ENCODE peak calls at places on chromosomes 3 and 15, in nine cellular contexts. Y is cardiac fibroblast, C is uterus, T is BJ, E is mammary epithelial cell, M is heart right ventricle, A is PC-3, P is endothelial cell, S is epithelial cell of esophagus. B is an unnamed sample.

GRCh38 chr15:45581919-45582318 is 5.3 kb upstream of the BLOC1S6 start:
- DNase-seq in Y (no peak), C (no peak), T (no peak), E (no peak), M (no peak), A (no peak), P (no peak), S (no peak), B (no peak)

GRCh38 chr15:69505906-69506305 is 53.3 kb downstream of the RPLP1 start:
- DNase-seq in Y (no peak), C (no peak), T (no peak), E (no peak), M (no peak), A (no peak), P (no peak), S (no peak), B (no peak)

GRCh38 chr15:96354731-96355560 is 24.4 kb downstream of the NR2F2 start:
- DNase-seq in Y (peak; percentile 91), C (peak; percentile 60), T (no peak), E (peak; percentile 79), M (no peak), A (peak; percentile 69), P (no peak), S (peak; percentile 87), B (no peak)

GRCh38 chr15:84955089-84955848 is 26.4 kb upstream of the PDE8A start:
- DNase-seq in Y (peak; percentile 85), C (peak; percentile 70), T (no peak), E (peak; percentile 53), M (peak; percentile 81), A (peak; percentile 76), P (peak; percentile 70), S (peak; percentile 71), B (peak; percentile 67)

GRCh38 chr15:29863438-29863837 is 41.2 kb upstream of the TJP1 start:
- DNase-seq in Y (no peak), C (no peak), T (no peak), E (no peak), M (no peak), A (no peak), P (no peak), S (no peak), B (no peak)

GRCh38 chr15:46442196-46442595 is 807.4 kb downstream of the SQOR start:
- DNase-seq in Y (no peak), C (no peak), T (no peak), E (no peak), M (no peak), A (peak; percentile 42), P (no peak), S (no peak), B (no peak)

GRCh38 chr3:56845505-56845904 is 43.8 kb upstream of the ARHGEF3 start:
- DNase-seq in Y (peak; percentile 7), C (no peak), T (no peak), E (no peak), M (no peak), A (peak; percentile 53), P (no peak), S (no peak), B (no peak)

GRCh38 chr3:177263615-177264365 is 66.5 kb upstream of the TBL1XR1 start:
- DNase-seq in Y (peak; percentile 13), C (no peak), T (no peak), E (no peak), M (no peak), A (no peak), P (no peak), S (no peak), B (no peak)

GRCh38 chr15:29822685-29823459 is 604 bp upstream of the TJP1 start:
- DNase-seq in Y (peak; percentile 89), C (peak; percentile 74), T (no peak), E (peak; percentile 59), M (peak; percentile 80), A (peak; percentile 67), P (peak; percentile 73), S (peak; percentile 85), B (peak; percentile 62)

GRCh38 chr3:30496496-30496966 is 109.9 kb upstream of the TGFBR2 start:
- DNase-seq in Y (peak; percentile 87), C (peak; percentile 66), T (no peak), E (peak; percentile 61), M (no peak), A (peak; percentile 17), P (no peak), S (peak; percentile 56), B (no peak)

GRCh38 chr15:65164139-65164538 is 21.0 kb downstream of the CLPX start:
- DNase-seq in Y (no peak), C (no peak), T (no peak), E (no peak), M (no peak), A (no peak), P (no peak), S (no peak), B (no peak)

GRCh38 chr3:37545479-37545878 is 316.2 kb upstream of the CTDSPL start:
- DNase-seq in Y (no peak), C (no peak), T (no peak), E (no peak), M (peak; percentile 47), A (no peak), P (no peak), S (no peak), B (no peak)

GRCh38 chr15:59751552-59752413 is 62.7 kb upstream of the BNIP2 start:
- DNase-seq in Y (peak; percentile 32), C (no peak), T (no peak), E (peak; percentile 41), M (no peak), A (no peak), P (no peak), S (peak; percentile 64), B (no peak)

GRCh38 chr15:85493258-85493657 is 112.9 kb downstream of the AKAP13 start:
- DNase-seq in Y (no peak), C (no peak), T (no peak), E (no peak), M (no peak), A (no peak), P (no peak), S (peak; percentile 28), B (no peak)

GRCh38 chr15:37375529-37375928 is 275.2 kb upstream of the MEIS2 start:
- DNase-seq in Y (no peak), C (no peak), T (no peak), E (no peak), M (no peak), A (no peak), P (no peak), S (no peak), B (no peak)

GRCh38 chr3:187293977-187294376 is 2.4 kb upstream of the MASP1 start:
- DNase-seq in Y (no peak), C (no peak), T (no peak), E (no peak), M (no peak), A (no peak), P (no peak), S (no peak), B (no peak)

DNA sequence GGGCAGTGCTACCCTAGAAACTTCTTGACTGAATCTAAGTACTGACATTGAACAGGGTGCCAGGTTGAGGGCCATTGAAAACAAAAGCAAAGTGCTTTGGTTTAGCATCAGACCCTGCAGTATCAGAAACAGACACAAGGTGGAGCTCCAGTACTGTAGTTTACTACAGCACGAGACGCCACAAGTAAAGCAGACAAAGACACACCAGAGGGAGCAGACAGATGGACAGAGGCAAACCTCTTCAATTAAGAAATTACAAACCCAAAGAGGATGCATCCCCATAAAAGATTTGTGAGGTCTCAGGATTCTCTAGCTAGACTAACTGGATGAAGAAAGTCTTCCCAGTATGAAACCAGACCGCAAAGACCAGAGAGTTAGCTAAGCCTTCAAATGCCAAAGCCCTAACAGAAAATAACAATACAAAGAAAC is 16.6 kb downstream of the TOP2B start:
- DNase-seq in Y (peak; percentile 89), C (peak; percentile 55), T (peak; percentile 28), E (peak; percentile 72), M (peak; percentile 72), A (peak; percentile 95), P (peak; percentile 88), S (peak; percentile 81), B (peak; percentile 80)
- TF ChIP-seq CTCF in Y (peak; percentile 90), C (peak; percentile 71), T (peak; percentile 87), E (peak; percentile 93), M (peak; percentile 88), A (peak; percentile 95), P (peak; percentile 91), S (peak; percentile 96), B (peak; percentile 91)

DNA sequence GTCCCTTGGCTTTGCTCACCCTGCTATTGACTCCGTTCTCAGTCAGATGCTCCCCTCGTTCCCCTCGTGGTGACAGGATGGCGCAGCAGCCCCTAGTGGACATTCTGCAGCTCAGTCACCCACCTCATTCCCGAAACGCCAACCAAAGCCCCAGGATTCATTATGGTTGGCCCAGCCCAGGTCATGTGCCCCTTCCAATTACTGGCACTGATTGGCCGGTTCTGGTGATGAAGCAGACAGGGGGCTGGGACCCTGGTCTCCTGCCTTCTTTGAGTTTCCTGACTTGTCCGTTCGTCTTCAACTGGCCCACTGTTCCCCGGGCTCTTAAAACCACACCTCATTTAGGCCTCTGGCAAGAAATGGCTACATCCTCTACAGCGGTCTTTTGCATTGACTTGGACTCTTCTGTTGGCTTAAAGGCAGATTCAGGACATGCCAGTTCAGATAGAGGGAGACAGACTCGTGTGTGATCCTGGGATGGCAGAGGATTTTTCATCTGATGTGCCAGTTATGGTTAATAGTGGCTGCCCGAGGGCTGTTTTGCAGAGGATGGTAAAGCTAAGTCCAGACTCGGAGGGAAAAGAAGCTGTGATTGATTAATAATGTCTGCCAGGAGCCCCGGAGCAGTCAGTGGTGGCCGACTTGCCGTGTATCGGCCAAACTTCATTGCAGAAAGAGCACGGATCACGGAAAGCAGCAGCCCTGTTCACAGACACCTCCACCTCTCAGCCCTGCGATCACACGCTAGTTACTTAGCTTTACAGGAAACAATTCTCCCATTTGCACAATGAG is 37.8 kb downstream of the LSM3 start:
- DNase-seq in Y (peak; percentile 71), C (no peak), T (no peak), E (no peak), M (peak; percentile 67), A (no peak), P (peak; percentile 49), S (no peak), B (peak; percentile 68)
- TF ChIP-seq CTCF in Y (peak; percentile 57), C (peak; percentile 7), T (no peak), E (no peak), M (peak; percentile 39), A (peak; percentile 36), P (peak; percentile 57), S (peak; percentile 7), B (peak; percentile 62)

DNA sequence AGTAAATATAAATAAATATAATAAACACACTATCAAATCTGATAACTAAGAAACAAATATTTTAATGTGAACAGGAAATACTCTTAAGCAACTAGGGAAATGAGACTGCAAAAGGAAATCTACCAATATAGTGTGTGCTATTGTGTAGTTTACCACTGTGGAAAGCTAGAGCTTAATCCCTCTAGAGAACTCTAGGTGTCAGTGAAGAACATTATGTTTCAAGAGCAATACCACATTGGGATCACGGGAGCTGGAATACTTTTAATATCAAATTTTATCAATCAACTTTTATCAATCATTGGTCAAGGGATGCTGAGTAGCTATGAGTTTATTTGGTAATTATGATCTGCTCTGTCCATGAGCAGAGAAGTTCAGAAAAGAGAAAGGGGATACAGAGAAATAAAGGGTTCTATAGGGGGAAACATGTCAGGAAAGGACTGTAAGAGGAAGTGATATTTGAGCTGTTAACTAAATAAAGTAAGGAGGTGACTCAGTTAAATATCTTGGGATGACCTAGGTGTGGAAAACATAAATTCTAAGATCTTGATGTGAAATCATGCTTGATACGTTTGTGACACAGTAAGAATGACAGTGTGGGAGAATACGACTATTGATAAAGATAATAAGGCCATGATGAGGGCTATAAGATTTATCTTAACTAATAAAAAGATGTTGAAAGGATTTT is 762.2 kb upstream of the ALCAM start:
- DNase-seq in Y (peak; percentile 62), C (no peak), T (no peak), E (peak; percentile 11), M (no peak), A (peak; percentile 74), P (no peak), S (peak; percentile 48), B (no peak)
- TF ChIP-seq CTCF in Y (peak; percentile 52), C (no peak), T (peak; percentile 48), E (peak; percentile 52), M (peak; percentile 12), A (peak; percentile 79), P (no peak), S (peak; percentile 51), B (no peak)

GRCh38 chr3:195718477-195718984 is 2.2 kb upstream of the MUC20 start:
- DNase-seq in Y (no peak), C (no peak), T (no peak), E (no peak), M (no peak), A (no peak), P (no peak), S (no peak), B (no peak)
- TF ChIP-seq CTCF in Y (no peak), C (no peak), T (no peak), E (no peak), M (no peak), A (no peak), P (no peak), S (no peak), B (no peak)

B was measured in glutamatergic neuron.